ENCODE peak calls at places on chromosome 20, in nine cellular contexts. Q is PC-3, L is A549, J is breast epithelium, B is transverse colon, T is neural progenitor cell, S is astrocyte of the spinal cord, U is left ventricle myocardium inferior, P is cardiac fibroblast. A is an unnamed sample.
A peak's percentile ranks its signal among the peaks of the same experiment; 100 is the strongest.

GRCh38 chr20:8854566-8854965 is 214.3 kb upstream of the PLCB4 start:
- DNase-seq in Q (no peak), L (no peak), J (no peak), B (peak; percentile 12), T (peak; percentile 10), S (peak; percentile 57), U (peak; percentile 66), P (peak; percentile 78), A (no peak)

GRCh38 chr20:38226553-38226952 is 34.0 kb downstream of the KIAA1755 start:
- DNase-seq in Q (no peak), L (no peak), J (no peak), B (no peak), T (no peak), S (no peak), U (no peak), P (no peak), A (peak; percentile 14)

GRCh38 chr20:13839421-13840092 is 54.7 kb downstream of the NDUFAF5 start:
- DNase-seq in Q (peak; percentile 66), L (no peak), J (no peak), B (no peak), T (peak; percentile 58), S (peak; percentile 48), U (no peak), P (peak; percentile 10), A (no peak)

GRCh38 chr20:3203315-3204123 is 963 bp downstream of the DDRGK1 start:
- DNase-seq in Q (peak; percentile 39), L (no peak), J (no peak), B (peak; percentile 37), T (peak; percentile 30), S (peak; percentile 9), U (no peak), P (peak; percentile 25), A (peak; percentile 52)

GRCh38 chr20:46122071-46122470 is 4.0 kb downstream of the CD40 start:
- DNase-seq in Q (peak; percentile 91), L (no peak), J (no peak), B (no peak), T (no peak), S (peak; percentile 71), U (no peak), P (peak; percentile 58), A (no peak)

GRCh38 chr20:41176711-41177552 is 39.6 kb downstream of the PLCG1 start:
- DNase-seq in Q (no peak), L (no peak), J (peak; percentile 5), B (no peak), T (no peak), S (no peak), U (no peak), P (no peak), A (no peak)

GRCh38 chr20:1757606-1758507 is 100.3 kb upstream of the SIRPG start:
- DNase-seq in Q (no peak), L (no peak), J (no peak), B (no peak), T (peak; percentile 47), S (no peak), U (no peak), P (no peak), A (no peak)

GRCh38 chr20:58239216-58239615 is 10.8 kb upstream of the ANKRD60 start:
- DNase-seq in Q (no peak), L (no peak), J (no peak), B (no peak), T (no peak), S (no peak), U (no peak), P (no peak), A (no peak)

GRCh38 chr20:61537239-61537638 is 285.2 kb downstream of the CDH4 start:
- DNase-seq in Q (no peak), L (no peak), J (no peak), B (no peak), T (no peak), S (no peak), U (no peak), P (no peak), A (no peak)

GRCh38 chr20:61535956-61536355 is 283.9 kb downstream of the CDH4 start:
- DNase-seq in Q (no peak), L (no peak), J (no peak), B (no peak), T (no peak), S (no peak), U (no peak), P (no peak), A (no peak)

GRCh38 chr20:61535536-61535935 is 283.5 kb downstream of the CDH4 start:
- DNase-seq in Q (no peak), L (no peak), J (no peak), B (no peak), T (no peak), S (no peak), U (no peak), P (no peak), A (no peak)

GRCh38 chr20:61537721-61538480 is 285.8 kb downstream of the CDH4 start:
- DNase-seq in Q (no peak), L (no peak), J (no peak), B (no peak), T (peak; percentile 37), S (no peak), U (no peak), P (no peak), A (no peak)

GRCh38 chr20:61536671-61537070 is 284.6 kb downstream of the CDH4 start:
- DNase-seq in Q (no peak), L (no peak), J (no peak), B (no peak), T (no peak), S (no peak), U (no peak), P (no peak), A (no peak)
- H3K4me3 ChIP-seq in Q (no peak overlapping the region), L (no peak overlapping the region), J (no peak overlapping the region), B (no peak overlapping the region), T (no peak overlapping the region), S (no peak overlapping the region), U (no peak overlapping the region), P (no peak overlapping the region), A (no peak overlapping the region)

GRCh38 chr20:53163486-53163885 is 191.3 kb downstream of the TSHZ2 start:
- DNase-seq in Q (peak; percentile 16), L (no peak), J (no peak), B (no peak), T (no peak), S (peak; percentile 92), U (no peak), P (peak; percentile 61), A (peak; percentile 9)

GRCh38 chr20:53161073-53161472 is 188.9 kb downstream of the TSHZ2 start:
- DNase-seq in Q (no peak), L (no peak), J (no peak), B (no peak), T (no peak), S (no peak), U (no peak), P (no peak), A (no peak)

GRCh38 chr20:53161473-53161872 is 189.3 kb downstream of the TSHZ2 start:
- DNase-seq in Q (no peak), L (no peak), J (no peak), B (no peak), T (no peak), S (no peak), U (no peak), P (no peak), A (peak; percentile 49)

GRCh38 chr20:53164072-53164471 is 191.9 kb downstream of the TSHZ2 start:
- DNase-seq in Q (no peak), L (no peak), J (no peak), B (no peak), T (no peak), S (no peak), U (no peak), P (no peak), A (no peak)

GRCh38 chr20:53162251-53162835 is 190.2 kb downstream of the TSHZ2 start:
- DNase-seq in Q (peak; percentile 68), L (peak; percentile 18), J (no peak), B (peak; percentile 12), T (peak; percentile 65), S (peak; percentile 72), U (peak; percentile 29), P (peak; percentile 51), A (peak; percentile 37)
- TF ChIP-seq CTCF in Q (peak; percentile 45), L (no peak), J (peak; percentile 51), B (peak; percentile 13), T (peak; percentile 47), S (peak; percentile 24), U (peak; percentile 17), P (no peak), A (peak; percentile 0)

GRCh38 chr20:36606171-36607116 is 865 bp downstream of the RAB5IF start:
- DNase-seq in Q (peak; percentile 32), L (no peak), J (no peak), B (peak; percentile 44), T (peak; percentile 46), S (peak; percentile 9), U (no peak), P (peak; percentile 60), A (peak; percentile 28)

GRCh38 chr20:36604952-36605308 is 649 bp upstream of the RAB5IF start:
- DNase-seq in Q (no peak), L (no peak), J (no peak), B (peak; percentile 66), T (peak; percentile 13), S (no peak), U (peak; percentile 19), P (no peak), A (peak; percentile 95)

GRCh38 chr20:36605309-36606170 is at the start of gene RAB5IF:
- DNase-seq in Q (peak; percentile 100), L (peak; percentile 85), J (peak; percentile 100), B (peak; percentile 99), T (peak; percentile 99), S (peak; percentile 99), U (peak; percentile 99), P (peak; percentile 99), A (peak; percentile 100)

GRCh38 chr20:36611625-36612024 is 6.0 kb downstream of the RAB5IF start:
- DNase-seq in Q (no peak), L (no peak), J (no peak), B (no peak), T (no peak), S (no peak), U (no peak), P (no peak), A (no peak)

DNA sequence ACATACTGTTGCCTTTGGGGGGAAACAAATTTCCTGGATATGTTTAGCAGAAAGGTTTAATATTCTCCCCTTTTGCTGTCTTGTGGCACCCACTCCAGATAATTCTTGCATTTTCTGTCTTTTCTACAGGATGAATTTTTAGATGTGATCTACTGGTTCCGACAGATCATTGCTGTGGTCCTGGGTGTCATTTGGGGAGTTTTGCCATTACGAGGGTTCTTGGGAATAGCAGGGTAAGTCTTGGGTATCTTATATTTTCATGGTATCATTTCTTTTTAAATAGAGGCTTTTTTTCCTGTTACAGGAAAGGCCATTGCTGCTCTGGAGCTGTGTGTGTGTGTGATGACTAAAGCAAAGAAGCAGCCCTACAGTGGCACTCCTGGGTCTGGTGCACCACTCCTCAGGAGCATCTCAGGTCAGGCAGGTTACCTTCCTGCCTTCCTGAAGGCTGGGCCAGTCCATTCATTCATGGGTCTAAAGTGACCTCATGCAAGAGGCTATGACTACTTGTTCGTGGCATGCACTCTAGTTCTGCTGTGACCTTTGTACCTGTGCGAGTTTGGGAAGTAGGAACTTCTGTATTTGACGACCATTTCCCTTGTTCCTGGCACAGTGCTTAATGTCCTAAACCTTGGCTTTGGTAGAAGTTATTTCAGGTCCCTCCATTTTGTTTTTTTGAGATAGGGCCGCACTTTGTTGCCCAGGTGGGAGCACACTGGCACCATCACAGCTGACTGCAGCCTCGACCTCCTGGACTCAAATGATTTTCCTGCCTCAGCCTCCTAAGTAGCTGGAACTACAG is 2.2 kb downstream of the RAB5IF start:
- DNase-seq in Q (peak; percentile 58), L (peak; percentile 13), J (no peak), B (peak; percentile 61), T (no peak), S (no peak), U (no peak), P (no peak), A (no peak)
- H3K4me3 ChIP-seq in Q (peak overlapping the region; percentile 96), L (peak overlapping the region; percentile 98), J (no peak overlapping the region), B (no peak overlapping the region), T (no peak overlapping the region), S (no peak overlapping the region), U (peak overlapping the region; percentile 84), P (no peak overlapping the region), A (peak overlapping the region; percentile 99)

GRCh38 chr20:15491564-15491963 is 1081.7 kb downstream of the KIF16B start:
- DNase-seq in Q (peak; percentile 66), L (no peak), J (no peak), B (no peak), T (peak; percentile 30), S (no peak), U (no peak), P (no peak), A (peak; percentile 43)
- TF ChIP-seq CTCF in Q (peak; percentile 85), L (no peak), J (no peak), B (no peak), T (peak; percentile 56), S (no peak), U (no peak), P (no peak), A (peak; percentile 27)